ENCODE peak calls at places on chromosomes 16 and 17, in six cellular contexts. O is PC-9, K is PC-3, G is tibial artery, Y is transverse colon, R is right atrium auricular region. S is an unnamed sample. For H3K4me1, the result is how much of the 10 kb centered on the place peaks cover.

GRCh38 chr17:50904522-50905459 is 38.6 kb upstream of the TOB1 start:
- DNase-seq in K (peak), G (peak), Y (peak), R (no peak), O (peak), S (peak)

GRCh38 chr17:83193336-83194188 is 114.2 kb downstream of the METRNL start:
- DNase-seq in R (no peak), O (peak), K (peak), G (peak), Y (peak), S (peak)

GRCh38 chr16:89155184-89155679 is 16.3 kb upstream of the CDH15 start:
- DNase-seq in R (peak), K (no peak), O (no peak), G (peak), Y (peak), S (no peak)

GRCh38 chr17:55784666-55785065 is 33.8 kb downstream of the PCTP start:
- DNase-seq in O (no peak), R (no peak), Y (no peak), K (no peak), G (no peak), S (no peak)

GRCh38 chr17:16440814-16441629 is 25.7 kb downstream of the TRPV2 start:
- DNase-seq in O (no peak), R (no peak), Y (no peak), G (no peak), K (no peak), S (no peak)

GRCh38 chr16:12314786-12315185 is 338.3 kb downstream of the SNX29 start:
- DNase-seq in Y (no peak), R (no peak), G (no peak), O (no peak), K (no peak), S (no peak)

GRCh38 chr17:82737981-82738877 is 2.8 kb downstream of the FN3K start:
- DNase-seq in O (no peak), G (no peak), R (peak), Y (no peak), K (no peak), S (no peak)

GRCh38 chr17:6936370-6937028 is 59.4 kb upstream of the ALOX12 start:
- DNase-seq in G (no peak), O (peak), K (no peak), R (no peak), Y (peak), S (no peak)

GRCh38 chr16:162271-162991 is 3.3 kb upstream of the HBM start:
- DNase-seq in Y (no peak), R (no peak), K (no peak), G (no peak), O (no peak), S (no peak)
- H3K4me3 ChIP-seq in Y (no peak), R (no peak), K (no peak), G (no peak), O (no peak), S (no peak)

GRCh38 chr16:70697601-70698170 is 11.8 kb upstream of the MTSS2 start:
- DNase-seq in G (peak), K (no peak), Y (no peak), O (peak), R (no peak), S (no peak)
- H3K4me1 ChIP-seq in G (half or more), K (under half), Y (half or more), O (half or more), R (half or more), S (under half)

DNA sequence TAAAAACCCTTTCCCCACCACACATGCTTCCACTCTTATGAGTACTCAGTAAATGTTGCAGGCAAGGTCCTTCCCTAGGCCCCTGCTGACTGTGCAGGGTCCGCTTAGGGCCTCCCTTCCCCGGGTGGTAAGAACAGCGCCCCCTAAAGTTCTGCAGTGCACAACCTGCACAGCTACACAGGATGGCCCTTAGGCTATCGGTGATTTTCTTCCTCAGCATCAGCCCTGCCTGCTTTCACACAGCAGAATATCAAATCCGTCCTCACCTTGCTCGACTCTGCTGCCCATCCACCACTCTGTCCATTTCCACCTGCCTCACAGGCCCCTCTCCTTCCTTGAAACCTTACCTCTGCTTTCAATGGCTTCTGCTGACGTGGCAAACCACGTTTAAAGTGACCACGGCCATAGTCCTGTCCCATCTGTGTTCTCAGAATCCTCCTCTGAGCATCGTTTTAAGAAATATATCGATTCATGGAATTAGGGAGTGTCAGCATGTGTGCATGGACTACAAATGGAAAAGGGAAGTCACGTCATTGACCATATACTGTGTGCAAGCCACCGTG is 51.4 kb upstream of the TMEM132E start:
- DNase-seq in O (no peak), K (no peak), G (no peak), Y (no peak), R (no peak), S (no peak)
- TF ChIP-seq CTCF in O (no peak), K (peak), G (no peak), Y (no peak), R (no peak), S (no peak)

GRCh38 chr16:3134338-3135119 is at the start of gene ZNF213:
- DNase-seq in O (peak), R (peak), K (peak), Y (peak), G (peak), S (peak)
- H3K4me3 ChIP-seq in O (peak), R (peak), K (peak), Y (peak), G (peak), S (peak)

GRCh38 chr17:42289863-42290165 is 1.5 kb downstream of the STAT5A start:
- DNase-seq in R (no peak), G (no peak), Y (no peak), O (no peak), K (no peak), S (no peak)
- H3K4me1 ChIP-seq in R (under half), G (under half), Y (under half), O (under half), K (under half), S (under half)

GRCh38 chr16:53629607-53630312 is 73.9 kb downstream of the RPGRIP1L start:
- DNase-seq in R (no peak), K (no peak), G (no peak), O (no peak), Y (no peak), S (no peak)

GRCh38 chr16:53629151-53629550 is 74.5 kb downstream of the RPGRIP1L start:
- DNase-seq in Y (no peak), O (no peak), K (no peak), G (no peak), R (no peak), S (no peak)

GRCh38 chr16:53626816-53627215 is 76.8 kb downstream of the RPGRIP1L start:
- DNase-seq in G (no peak), K (no peak), Y (no peak), R (no peak), O (no peak), S (no peak)

GRCh38 chr16:53632526-53632925 is 71.1 kb downstream of the RPGRIP1L start:
- DNase-seq in G (no peak), K (no peak), Y (no peak), R (no peak), O (no peak), S (no peak)

GRCh38 chr16:53631236-53631635 is 72.4 kb downstream of the RPGRIP1L start:
- DNase-seq in R (no peak), G (no peak), Y (no peak), K (no peak), O (no peak), S (no peak)
- TF ChIP-seq CTCF in R (no peak), G (no peak), Y (no peak), K (no peak), O (no peak), S (no peak)

DNA sequence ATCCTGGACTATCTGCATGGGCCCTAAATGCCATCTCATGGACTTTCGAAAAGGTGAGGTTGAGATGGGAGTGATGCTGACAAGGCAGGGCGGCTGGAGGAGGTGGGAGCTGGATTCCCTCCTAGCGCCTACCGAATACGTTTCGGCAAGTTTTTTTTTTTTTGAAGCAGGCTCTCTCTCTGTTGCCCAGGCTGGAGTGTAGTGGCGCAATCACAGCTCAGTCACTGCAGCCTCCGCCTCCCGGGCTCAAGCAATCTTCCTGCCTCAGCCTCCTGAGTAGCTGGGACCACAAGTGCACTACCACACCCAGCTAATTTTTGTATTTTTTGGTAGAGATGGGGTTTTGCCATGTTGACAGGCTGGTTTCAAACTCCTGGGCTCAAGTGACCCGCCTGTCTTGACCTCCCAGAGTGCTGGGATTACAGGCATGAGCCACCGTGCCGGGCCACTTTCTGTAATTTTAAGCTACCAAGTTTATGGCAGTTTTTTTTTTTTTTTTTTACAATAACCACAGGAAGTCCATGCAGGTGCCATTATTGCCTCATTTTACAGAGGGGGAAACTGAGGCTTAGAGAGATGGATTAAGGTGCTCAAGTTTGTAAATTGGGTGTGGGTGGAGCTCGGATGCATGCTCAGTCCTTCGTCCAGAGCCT is 246.4 kb downstream of the PRKCA start:
- DNase-seq in Y (no peak), K (no peak), O (no peak), G (no peak), R (no peak), S (peak)
- H3K4me3 ChIP-seq in Y (no peak), K (peak), O (no peak), G (no peak), R (no peak), S (no peak)